ENCODE peak calls at places on chromosome 7, in six cellular contexts. One of them, this sample, is unnamed.

GRCh38 chr7:134847834-134848233 is 68.4 kb downstream of the CALD1 start:
- DNase-seq in MM.1S: no peak
- DNase-seq in mammary epithelial cell: no peak
- DNase-seq in sigmoid colon: no peak
- DNase-seq in WERI-Rb-1: no peak
- DNase-seq in cardiac muscle cell: no peak
- DNase-seq in this sample: no peak

GRCh38 chr7:97187067-97187466 is 69.6 kb downstream of the SDHAF3 start:
- DNase-seq in MM.1S: no peak
- DNase-seq in mammary epithelial cell: peak
- DNase-seq in sigmoid colon: no peak
- DNase-seq in WERI-Rb-1: peak
- DNase-seq in cardiac muscle cell: peak
- DNase-seq in this sample: peak

GRCh38 chr7:151537818-151538561 is 18.3 kb upstream of the RHEB start:
- DNase-seq in MM.1S: no peak
- DNase-seq in mammary epithelial cell: no peak
- DNase-seq in sigmoid colon: peak
- DNase-seq in WERI-Rb-1: no peak
- DNase-seq in cardiac muscle cell: peak
- DNase-seq in this sample: no peak

GRCh38 chr7:157120181-157120580 is 18.5 kb upstream of the UBE3C start:
- DNase-seq in MM.1S: no peak
- DNase-seq in mammary epithelial cell: no peak
- DNase-seq in sigmoid colon: no peak
- DNase-seq in WERI-Rb-1: no peak
- DNase-seq in cardiac muscle cell: no peak
- DNase-seq in this sample: no peak

GRCh38 chr7:29132980-29133379 is 13.4 kb downstream of the CPVL start:
- DNase-seq in MM.1S: no peak
- DNase-seq in mammary epithelial cell: no peak
- DNase-seq in sigmoid colon: no peak
- DNase-seq in WERI-Rb-1: no peak
- DNase-seq in cardiac muscle cell: no peak
- DNase-seq in this sample: no peak

GRCh38 chr7:23893942-23894890 is 184.2 kb downstream of the STK31 start:
- DNase-seq in MM.1S: peak
- DNase-seq in mammary epithelial cell: no peak
- DNase-seq in sigmoid colon: no peak
- DNase-seq in WERI-Rb-1: no peak
- DNase-seq in cardiac muscle cell: peak
- DNase-seq in this sample: no peak

GRCh38 chr7:128796325-128796724 is 4.6 kb downstream of the CCDC136 start:
- DNase-seq in MM.1S: no peak
- DNase-seq in mammary epithelial cell: no peak
- DNase-seq in sigmoid colon: no peak
- DNase-seq in WERI-Rb-1: no peak
- DNase-seq in cardiac muscle cell: peak
- DNase-seq in this sample: no peak

GRCh38 chr7:42588876-42589275 is 323.0 kb downstream of the C7orf25 start:
- DNase-seq in MM.1S: no peak
- DNase-seq in mammary epithelial cell: no peak
- DNase-seq in sigmoid colon: no peak
- DNase-seq in WERI-Rb-1: no peak
- DNase-seq in cardiac muscle cell: no peak
- DNase-seq in this sample: no peak

GRCh38 chr7:25179771-25180591 is 48.3 kb downstream of the NPVF start:
- DNase-seq in MM.1S: peak
- DNase-seq in mammary epithelial cell: peak
- DNase-seq in sigmoid colon: peak
- DNase-seq in WERI-Rb-1: peak
- DNase-seq in cardiac muscle cell: peak
- DNase-seq in this sample: no peak

GRCh38 chr7:89607797-89608196 is 546.5 kb upstream of the STEAP1 start:
- DNase-seq in MM.1S: peak
- DNase-seq in mammary epithelial cell: no peak
- DNase-seq in sigmoid colon: no peak
- DNase-seq in WERI-Rb-1: no peak
- DNase-seq in cardiac muscle cell: no peak
- DNase-seq in this sample: no peak

GRCh38 chr7:137657476-137658193 is 189.1 kb downstream of the DGKI start:
- DNase-seq in MM.1S: no peak
- DNase-seq in mammary epithelial cell: no peak
- DNase-seq in sigmoid colon: no peak
- DNase-seq in WERI-Rb-1: no peak
- DNase-seq in cardiac muscle cell: no peak
- DNase-seq in this sample: no peak
- H3K27ac ChIP-seq in MM.1S: no peak
- H3K27ac ChIP-seq in mammary epithelial cell: no peak
- H3K27ac ChIP-seq in sigmoid colon: no peak
- H3K27ac ChIP-seq in WERI-Rb-1: no peak
- H3K27ac ChIP-seq in cardiac muscle cell: no peak
- H3K27ac ChIP-seq in this sample: no peak

GRCh38 chr7:37212526-37212925 is 236.1 kb downstream of the ELMO1 start:
- DNase-seq in MM.1S: peak
- DNase-seq in mammary epithelial cell: no peak
- DNase-seq in sigmoid colon: no peak
- DNase-seq in WERI-Rb-1: no peak
- DNase-seq in cardiac muscle cell: peak
- DNase-seq in this sample: no peak

GRCh38 chr7:37212051-37212450 is 236.6 kb downstream of the ELMO1 start:
- DNase-seq in MM.1S: peak
- DNase-seq in mammary epithelial cell: no peak
- DNase-seq in sigmoid colon: no peak
- DNase-seq in WERI-Rb-1: no peak
- DNase-seq in cardiac muscle cell: no peak
- DNase-seq in this sample: no peak

GRCh38 chr7:37208528-37208927 is 240.1 kb downstream of the ELMO1 start:
- DNase-seq in MM.1S: peak
- DNase-seq in mammary epithelial cell: peak
- DNase-seq in sigmoid colon: peak
- DNase-seq in WERI-Rb-1: peak
- DNase-seq in cardiac muscle cell: peak
- DNase-seq in this sample: no peak

GRCh38 chr7:37215524-37215923 is 233.1 kb downstream of the ELMO1 start:
- DNase-seq in MM.1S: no peak
- DNase-seq in mammary epithelial cell: no peak
- DNase-seq in sigmoid colon: no peak
- DNase-seq in WERI-Rb-1: no peak
- DNase-seq in cardiac muscle cell: no peak
- DNase-seq in this sample: no peak

DNA sequence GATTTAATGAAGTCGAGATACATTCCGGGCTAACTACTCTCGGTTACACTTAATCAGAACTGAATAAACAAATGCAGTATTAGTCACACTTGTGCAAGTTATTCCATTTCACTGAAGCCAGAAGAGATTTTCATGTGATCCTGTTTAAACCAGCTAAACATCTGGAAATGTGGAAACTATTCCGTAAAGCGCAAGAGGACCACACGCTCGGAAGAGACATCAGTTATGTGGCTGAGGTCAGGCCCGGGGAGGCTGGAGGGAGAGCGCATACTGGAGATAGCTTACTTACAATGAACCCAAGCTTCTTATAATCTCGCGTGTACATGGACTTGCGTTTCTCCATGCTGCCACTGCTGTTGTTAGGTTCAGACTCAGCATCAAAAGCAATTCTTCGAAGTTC is 237.6 kb downstream of the ELMO1 start:
- DNase-seq in MM.1S: no peak
- DNase-seq in mammary epithelial cell: peak
- DNase-seq in sigmoid colon: peak
- DNase-seq in WERI-Rb-1: no peak
- DNase-seq in cardiac muscle cell: peak
- DNase-seq in this sample: no peak
- H3K27ac ChIP-seq in MM.1S: peak
- H3K27ac ChIP-seq in mammary epithelial cell: no peak
- H3K27ac ChIP-seq in sigmoid colon: peak
- H3K27ac ChIP-seq in WERI-Rb-1: no peak
- H3K27ac ChIP-seq in cardiac muscle cell: no peak
- H3K27ac ChIP-seq in this sample: no peak

GRCh38 chr7:158741294-158741666 is 36.7 kb upstream of the NCAPG2 start:
- DNase-seq in MM.1S: no peak
- DNase-seq in mammary epithelial cell: no peak
- DNase-seq in sigmoid colon: no peak
- DNase-seq in WERI-Rb-1: no peak
- DNase-seq in cardiac muscle cell: no peak
- DNase-seq in this sample: no peak

GRCh38 chr7:158738841-158739240 is 34.2 kb upstream of the NCAPG2 start:
- DNase-seq in MM.1S: no peak
- DNase-seq in mammary epithelial cell: no peak
- DNase-seq in sigmoid colon: no peak
- DNase-seq in WERI-Rb-1: no peak
- DNase-seq in cardiac muscle cell: no peak
- DNase-seq in this sample: no peak

GRCh38 chr7:158742065-158742821 is 37.6 kb upstream of the NCAPG2 start:
- DNase-seq in MM.1S: no peak
- DNase-seq in mammary epithelial cell: no peak
- DNase-seq in sigmoid colon: no peak
- DNase-seq in WERI-Rb-1: no peak
- DNase-seq in cardiac muscle cell: no peak
- DNase-seq in this sample: no peak

GRCh38 chr7:158740657-158741293 is 36.2 kb upstream of the NCAPG2 start:
- DNase-seq in MM.1S: no peak
- DNase-seq in mammary epithelial cell: no peak
- DNase-seq in sigmoid colon: peak
- DNase-seq in WERI-Rb-1: no peak
- DNase-seq in cardiac muscle cell: peak
- DNase-seq in this sample: no peak

DNA sequence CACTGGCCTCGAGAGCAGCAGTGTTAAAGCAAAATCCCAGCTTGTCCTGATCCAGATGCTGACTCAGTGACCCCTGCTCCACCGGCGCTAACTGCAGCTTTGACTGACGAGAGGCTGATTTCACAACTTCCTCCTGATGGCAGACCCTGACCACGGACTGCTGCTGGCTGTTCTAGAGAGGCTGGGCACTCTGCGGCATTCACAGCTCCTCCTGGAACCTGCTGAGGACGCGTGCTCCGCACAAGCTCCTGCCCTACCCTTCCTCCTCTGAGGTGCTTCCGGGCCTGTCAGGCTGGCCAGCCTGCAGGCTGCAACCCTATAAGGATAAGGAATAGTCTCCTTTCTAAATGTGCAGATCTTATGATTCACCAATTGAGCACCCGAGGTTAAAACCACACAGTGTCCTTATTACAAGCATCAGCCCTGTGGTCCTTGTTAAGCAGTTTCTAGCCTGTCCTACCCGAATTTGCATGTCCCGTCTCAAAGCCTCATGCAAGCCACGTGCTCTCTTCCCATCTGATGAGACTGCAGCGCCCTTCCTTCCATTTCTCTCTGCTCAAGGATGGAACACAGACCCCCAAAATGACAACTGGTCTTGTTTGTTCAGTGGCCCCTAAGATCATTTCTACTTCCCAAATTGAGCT is 35.5 kb upstream of the NCAPG2 start:
- DNase-seq in MM.1S: no peak
- DNase-seq in mammary epithelial cell: peak
- DNase-seq in sigmoid colon: peak
- DNase-seq in WERI-Rb-1: no peak
- DNase-seq in cardiac muscle cell: peak
- DNase-seq in this sample: no peak
- H3K27ac ChIP-seq in MM.1S: no peak
- H3K27ac ChIP-seq in mammary epithelial cell: no peak
- H3K27ac ChIP-seq in sigmoid colon: peak
- H3K27ac ChIP-seq in WERI-Rb-1: no peak
- H3K27ac ChIP-seq in cardiac muscle cell: no peak
- H3K27ac ChIP-seq in this sample: peak

DNA sequence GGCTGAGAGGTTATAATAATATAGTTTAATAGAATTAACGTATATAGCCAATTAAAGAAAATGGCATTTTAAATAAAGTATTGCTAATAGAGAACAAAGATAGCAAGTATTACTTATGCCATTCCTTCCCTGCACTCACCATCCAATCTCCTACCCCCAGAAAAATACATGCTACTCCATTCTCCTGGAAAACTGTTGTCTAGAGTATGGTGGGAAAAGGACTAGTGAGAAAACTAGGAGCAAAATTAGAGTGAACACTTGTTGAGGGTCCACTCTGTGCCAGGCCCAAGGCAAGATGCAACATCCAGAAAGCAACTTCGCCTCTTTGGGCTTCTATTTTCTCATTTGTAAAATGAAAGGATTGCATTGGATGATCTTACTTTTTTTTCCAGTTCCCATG is 149.1 kb downstream of the CPED1 start:
- DNase-seq in MM.1S: no peak
- DNase-seq in mammary epithelial cell: no peak
- DNase-seq in sigmoid colon: no peak
- DNase-seq in WERI-Rb-1: no peak
- DNase-seq in cardiac muscle cell: no peak
- DNase-seq in this sample: no peak
- H3K27ac ChIP-seq in MM.1S: no peak
- H3K27ac ChIP-seq in mammary epithelial cell: no peak
- H3K27ac ChIP-seq in sigmoid colon: no peak
- H3K27ac ChIP-seq in WERI-Rb-1: no peak
- H3K27ac ChIP-seq in cardiac muscle cell: no peak
- H3K27ac ChIP-seq in this sample: peak

GRCh38 chr7:102125127-102125561 is 161.5 kb upstream of the SH2B2 start:
- DNase-seq in MM.1S: no peak
- DNase-seq in mammary epithelial cell: no peak
- DNase-seq in sigmoid colon: peak
- DNase-seq in WERI-Rb-1: no peak
- DNase-seq in cardiac muscle cell: peak
- DNase-seq in this sample: no peak
- H3K27ac ChIP-seq in MM.1S: no peak
- H3K27ac ChIP-seq in mammary epithelial cell: no peak
- H3K27ac ChIP-seq in sigmoid colon: peak
- H3K27ac ChIP-seq in WERI-Rb-1: no peak
- H3K27ac ChIP-seq in cardiac muscle cell: peak
- H3K27ac ChIP-seq in this sample: no peak

GRCh38 chr7:158734861-158735260 is 30.3 kb upstream of the NCAPG2 start:
- DNase-seq in MM.1S: no peak
- DNase-seq in mammary epithelial cell: no peak
- DNase-seq in sigmoid colon: no peak
- DNase-seq in WERI-Rb-1: no peak
- DNase-seq in cardiac muscle cell: peak
- DNase-seq in this sample: no peak
- H3K27ac ChIP-seq in MM.1S: no peak
- H3K27ac ChIP-seq in mammary epithelial cell: no peak
- H3K27ac ChIP-seq in sigmoid colon: peak
- H3K27ac ChIP-seq in WERI-Rb-1: no peak
- H3K27ac ChIP-seq in cardiac muscle cell: no peak
- H3K27ac ChIP-seq in this sample: no peak